ENCODE peak calls at places on chromosomes 12 and 14, in six cellular contexts. One of them, this sample, is unnamed.
A peak's percentile ranks its signal among the peaks of the same experiment; 100 is the strongest.

GRCh38 chr12:122318607-122319311 is 52.5 kb upstream of the VPS33A start:
- DNase-seq in astrocyte of the spinal cord: peak; percentile 85
- DNase-seq in AG08395: peak; percentile 92
- DNase-seq in heart left ventricle: no peak
- DNase-seq in kidney tubule cell: peak; percentile 75
- DNase-seq in frontal cortex: no peak
- DNase-seq in this sample: no peak

GRCh38 chr12:66020481-66020880 is 110.1 kb downstream of the LLPH start:
- DNase-seq in astrocyte of the spinal cord: no peak
- DNase-seq in AG08395: no peak
- DNase-seq in heart left ventricle: no peak
- DNase-seq in kidney tubule cell: no peak
- DNase-seq in frontal cortex: no peak
- DNase-seq in this sample: no peak

GRCh38 chr12:45703942-45704341 is 25.6 kb upstream of the ARID2 start:
- DNase-seq in astrocyte of the spinal cord: peak; percentile 51
- DNase-seq in AG08395: no peak
- DNase-seq in heart left ventricle: no peak
- DNase-seq in kidney tubule cell: peak; percentile 67
- DNase-seq in frontal cortex: no peak
- DNase-seq in this sample: peak; percentile 6

GRCh38 chr12:99383258-99383657 is 264.3 kb upstream of the GARIN6 start:
- DNase-seq in astrocyte of the spinal cord: no peak
- DNase-seq in AG08395: no peak
- DNase-seq in heart left ventricle: no peak
- DNase-seq in kidney tubule cell: no peak
- DNase-seq in frontal cortex: no peak
- DNase-seq in this sample: no peak

GRCh38 chr12:41684997-41685396 is 459.7 kb downstream of the GXYLT1 start:
- DNase-seq in astrocyte of the spinal cord: no peak
- DNase-seq in AG08395: no peak
- DNase-seq in heart left ventricle: no peak
- DNase-seq in kidney tubule cell: peak; percentile 33
- DNase-seq in frontal cortex: no peak
- DNase-seq in this sample: no peak

GRCh38 chr12:71548906-71549305 is 109.3 kb downstream of the LGR5 start:
- DNase-seq in astrocyte of the spinal cord: no peak
- DNase-seq in AG08395: no peak
- DNase-seq in heart left ventricle: no peak
- DNase-seq in kidney tubule cell: no peak
- DNase-seq in frontal cortex: no peak
- DNase-seq in this sample: no peak

GRCh38 chr14:53347046-53347445 is 193.9 kb upstream of the DDHD1 start:
- DNase-seq in astrocyte of the spinal cord: no peak
- DNase-seq in AG08395: no peak
- DNase-seq in heart left ventricle: no peak
- DNase-seq in kidney tubule cell: no peak
- DNase-seq in frontal cortex: no peak
- DNase-seq in this sample: no peak

GRCh38 chr12:110641512-110641911 is 27.6 kb downstream of the TCTN1 start:
- DNase-seq in astrocyte of the spinal cord: peak; percentile 54
- DNase-seq in AG08395: no peak
- DNase-seq in heart left ventricle: peak; percentile 67
- DNase-seq in kidney tubule cell: no peak
- DNase-seq in frontal cortex: no peak
- DNase-seq in this sample: no peak

GRCh38 chr14:96905825-96906224 is 108.6 kb downstream of the VRK1 start:
- DNase-seq in astrocyte of the spinal cord: no peak
- DNase-seq in AG08395: no peak
- DNase-seq in heart left ventricle: no peak
- DNase-seq in kidney tubule cell: no peak
- DNase-seq in frontal cortex: no peak
- DNase-seq in this sample: no peak

GRCh38 chr12:71969330-71969729 is 30.7 kb downstream of the TPH2 start:
- DNase-seq in astrocyte of the spinal cord: no peak
- DNase-seq in AG08395: no peak
- DNase-seq in heart left ventricle: no peak
- DNase-seq in kidney tubule cell: no peak
- DNase-seq in frontal cortex: no peak
- DNase-seq in this sample: no peak

GRCh38 chr14:95314609-95315008 is 5.1 kb downstream of the CLMN start:
- DNase-seq in astrocyte of the spinal cord: peak; percentile 22
- DNase-seq in AG08395: peak; percentile 50
- DNase-seq in heart left ventricle: no peak
- DNase-seq in kidney tubule cell: peak; percentile 76
- DNase-seq in frontal cortex: no peak
- DNase-seq in this sample: peak; percentile 92

GRCh38 chr12:46373303-46374182 is 970 bp upstream of the SLC38A2 start:
- DNase-seq in astrocyte of the spinal cord: peak; percentile 72
- DNase-seq in AG08395: peak; percentile 28
- DNase-seq in heart left ventricle: peak; percentile 80
- DNase-seq in kidney tubule cell: no peak
- DNase-seq in frontal cortex: no peak
- DNase-seq in this sample: peak; percentile 58

GRCh38 chr12:88207921-88208640 is 66.0 kb downstream of the TMTC3 start:
- DNase-seq in astrocyte of the spinal cord: peak; percentile 28
- DNase-seq in AG08395: peak; percentile 80
- DNase-seq in heart left ventricle: no peak
- DNase-seq in kidney tubule cell: no peak
- DNase-seq in frontal cortex: no peak
- DNase-seq in this sample: peak; percentile 29

GRCh38 chr12:51905507-51906438 is 1.5 kb upstream of the ACVRL1 start:
- DNase-seq in astrocyte of the spinal cord: no peak
- DNase-seq in AG08395: peak; percentile 69
- DNase-seq in heart left ventricle: peak; percentile 81
- DNase-seq in kidney tubule cell: no peak
- DNase-seq in frontal cortex: no peak
- DNase-seq in this sample: no peak

GRCh38 chr14:90520326-90520725 is 123.5 kb downstream of the CALM1 start:
- DNase-seq in astrocyte of the spinal cord: no peak
- DNase-seq in AG08395: no peak
- DNase-seq in heart left ventricle: no peak
- DNase-seq in kidney tubule cell: no peak
- DNase-seq in frontal cortex: no peak
- DNase-seq in this sample: no peak

GRCh38 chr12:98379106-98379505 is 136.3 kb upstream of the TMPO start:
- DNase-seq in astrocyte of the spinal cord: no peak
- DNase-seq in AG08395: no peak
- DNase-seq in heart left ventricle: no peak
- DNase-seq in kidney tubule cell: no peak
- DNase-seq in frontal cortex: no peak
- DNase-seq in this sample: no peak

GRCh38 chr12:51536159-51536558 is 54.9 kb upstream of the SCN8A start:
- DNase-seq in astrocyte of the spinal cord: no peak
- DNase-seq in AG08395: no peak
- DNase-seq in heart left ventricle: no peak
- DNase-seq in kidney tubule cell: no peak
- DNase-seq in frontal cortex: no peak
- DNase-seq in this sample: no peak

GRCh38 chr12:84840356-84840755 is 72.2 kb downstream of the SLC6A15 start:
- DNase-seq in astrocyte of the spinal cord: no peak
- DNase-seq in AG08395: no peak
- DNase-seq in heart left ventricle: no peak
- DNase-seq in kidney tubule cell: no peak
- DNase-seq in frontal cortex: no peak
- DNase-seq in this sample: no peak

GRCh38 chr12:83245156-83245555 is 558.5 kb downstream of the TMTC2 start:
- DNase-seq in astrocyte of the spinal cord: no peak
- DNase-seq in AG08395: no peak
- DNase-seq in heart left ventricle: no peak
- DNase-seq in kidney tubule cell: no peak
- DNase-seq in frontal cortex: no peak
- DNase-seq in this sample: no peak

GRCh38 chr14:45359766-45360165 is 106.8 kb upstream of the MIS18BP1 start:
- DNase-seq in astrocyte of the spinal cord: no peak
- DNase-seq in AG08395: no peak
- DNase-seq in heart left ventricle: no peak
- DNase-seq in kidney tubule cell: peak; percentile 38
- DNase-seq in frontal cortex: no peak
- DNase-seq in this sample: no peak

GRCh38 chr12:79407671-79408622 is 282.8 kb downstream of the PAWR start:
- DNase-seq in astrocyte of the spinal cord: peak; percentile 91
- DNase-seq in AG08395: peak; percentile 76
- DNase-seq in heart left ventricle: no peak
- DNase-seq in kidney tubule cell: peak; percentile 83
- DNase-seq in frontal cortex: no peak
- DNase-seq in this sample: peak; percentile 81

GRCh38 chr14:68544150-68544892 is 248.5 kb downstream of the ZFP36L1 start:
- DNase-seq in astrocyte of the spinal cord: peak; percentile 98
- DNase-seq in AG08395: peak; percentile 94
- DNase-seq in heart left ventricle: no peak
- DNase-seq in kidney tubule cell: peak; percentile 72
- DNase-seq in frontal cortex: no peak
- DNase-seq in this sample: peak; percentile 99

GRCh38 chr12:50282581-50283229 is 615 bp downstream of the LIMA1 start:
- DNase-seq in astrocyte of the spinal cord: peak; percentile 32
- DNase-seq in AG08395: peak; percentile 46
- DNase-seq in heart left ventricle: no peak
- DNase-seq in kidney tubule cell: no peak
- DNase-seq in frontal cortex: peak; percentile 28
- DNase-seq in this sample: peak; percentile 12

GRCh38 chr12:47360771-47361388 is 281.1 kb upstream of the AMIGO2 start:
- DNase-seq in astrocyte of the spinal cord: no peak
- DNase-seq in AG08395: no peak
- DNase-seq in heart left ventricle: no peak
- DNase-seq in kidney tubule cell: no peak
- DNase-seq in frontal cortex: no peak
- DNase-seq in this sample: no peak

This sample was measured in mammary epithelial cell.